ENCODE peak calls at places on chromosome 10, in four cellular contexts. C is fibroblast of pulmonary artery, V is activated B cell treated with CpG ODN at 0.5 μM for 24 hours, J is neural progenitor cell. T is an unnamed sample.

GRCh38 chr10:53899463-53899862 is 901.6 kb downstream of the PCDH15 start:
- DNase-seq in C (no peak), V (no peak), J (no peak), T (no peak)

GRCh38 chr10:59557052-59557451 is 152.6 kb downstream of the SLC16A9 start:
- DNase-seq in C (peak; percentile 21), V (no peak), J (peak; percentile 68), T (no peak)

GRCh38 chr10:6151087-6151977 is 51.4 kb upstream of the PFKFB3 start:
- DNase-seq in C (peak; percentile 76), V (peak; percentile 53), J (peak; percentile 80), T (peak; percentile 77)

GRCh38 chr10:114483575-114483974 is 79.3 kb upstream of the AFAP1L2 start:
- DNase-seq in C (no peak), V (no peak), J (no peak), T (no peak)

GRCh38 chr10:102917962-102918816 is at the start of gene CNNM2:
- DNase-seq in C (peak; percentile 100), V (peak; percentile 96), J (peak; percentile 100), T (peak; percentile 99)

GRCh38 chr10:28532223-28532508 is 752 bp upstream of the WAC start:
- DNase-seq in C (peak; percentile 62), V (no peak), J (no peak), T (no peak)

GRCh38 chr10:34555653-34556052 is 259.4 kb downstream of the PARD3 start:
- DNase-seq in C (no peak), V (no peak), J (no peak), T (no peak)

GRCh38 chr10:116722736-116723427 is 19.5 kb downstream of the HSPA12A start:
- DNase-seq in C (no peak), V (no peak), J (no peak), T (no peak)

GRCh38 chr10:30059209-30060107 is at the start of gene JCAD:
- DNase-seq in C (peak; percentile 23), V (peak; percentile 49), J (peak; percentile 90), T (peak; percentile 27)

GRCh38 chr10:132443605-132443997 is 46.6 kb downstream of the PWWP2B start:
- DNase-seq in C (no peak), V (peak; percentile 57), J (no peak), T (no peak)

GRCh38 chr10:126160571-126160970 is 227.7 kb downstream of the ADAM12 start:
- DNase-seq in C (no peak), V (no peak), J (no peak), T (no peak)

GRCh38 chr10:95513941-95514392 is 47.2 kb downstream of the SORBS1 start:
- DNase-seq in C (peak; percentile 59), V (no peak), J (no peak), T (no peak)

GRCh38 chr10:500876-501275 is 188.6 kb downstream of the DIP2C start:
- DNase-seq in C (peak; percentile 40), V (no peak), J (no peak), T (no peak)

GRCh38 chr10:111289467-111289866 is 212.6 kb downstream of the ADRA2A start:
- DNase-seq in C (no peak), V (no peak), J (no peak), T (no peak)

GRCh38 chr10:6154566-6154965 is 48.2 kb upstream of the PFKFB3 start:
- DNase-seq in C (no peak), V (no peak), J (no peak), T (no peak)

GRCh38 chr10:132619927-132620326 is 82.3 kb downstream of the INPP5A start:
- DNase-seq in C (no peak), V (no peak), J (no peak), T (no peak)

GRCh38 chr10:115624448-115624847 is 531.3 kb downstream of the ATRNL1 start:
- DNase-seq in C (no peak), V (no peak), J (no peak), T (no peak)

GRCh38 chr10:3054183-3054815 is 13.0 kb upstream of the PFKP start:
- DNase-seq in C (peak; percentile 33), V (no peak), J (no peak), T (no peak)

GRCh38 chr10:218753-219152 is 83.5 kb downstream of the ZMYND11 start:
- DNase-seq in C (no peak), V (no peak), J (no peak), T (no peak)

GRCh38 chr10:119022846-119023552 is 6.5 kb upstream of the NANOS1 start:
- DNase-seq in C (peak; percentile 46), V (no peak), J (no peak), T (no peak)

GRCh38 chr10:11579885-11580284 is 31.6 kb downstream of the USP6NL start:
- DNase-seq in C (no peak), V (no peak), J (no peak), T (no peak)

GRCh38 chr10:19347592-19347991 is 299.0 kb downstream of the MALRD1 start:
- DNase-seq in C (no peak), V (no peak), J (peak; percentile 39), T (no peak)

GRCh38 chr10:107544706-107545520 is 380.4 kb upstream of the SORCS1 start:
- DNase-seq in C (no peak), V (no peak), J (no peak), T (no peak)

GRCh38 chr10:78215645-78216044 is 182.0 kb downstream of the RPS24 start:
- DNase-seq in C (peak; percentile 51), V (no peak), J (no peak), T (no peak)

GRCh38 chr10:35236739-35237138 is 99.6 kb upstream of the CCNY start:
- DNase-seq in C (peak; percentile 43), V (no peak), J (peak; percentile 49), T (no peak)

GRCh38 chr10:28948045-28948444 is 270.7 kb downstream of the BAMBI start:
- DNase-seq in C (no peak), V (no peak), J (no peak), T (no peak)

GRCh38 chr10:78756604-78757442 is 311.9 kb upstream of the ZMIZ1 start:
- DNase-seq in C (peak; percentile 99), V (no peak), J (peak; percentile 44), T (no peak)

GRCh38 chr10:113044015-113044755 is 94.1 kb downstream of the TCF7L2 start:
- DNase-seq in C (no peak), V (no peak), J (no peak), T (no peak)

GRCh38 chr10:112053895-112054294 is 129.7 kb downstream of the GPAM start:
- DNase-seq in C (no peak), V (no peak), J (no peak), T (no peak)

GRCh38 chr10:14374745-14375445 is 44.2 kb upstream of the FRMD4A start:
- DNase-seq in C (peak; percentile 63), V (no peak), J (no peak), T (no peak)

GRCh38 chr10:68180490-68180889 is 51.4 kb downstream of the ATOH7 start:
- DNase-seq in C (no peak), V (no peak), J (no peak), T (no peak)

GRCh38 chr10:95360122-95360715 is 69.4 kb upstream of the PDLIM1 start:
- DNase-seq in C (peak; percentile 42), V (no peak), J (no peak), T (no peak)

GRCh38 chr10:122254831-122255230 is 16.3 kb upstream of the BTBD16 start:
- DNase-seq in C (no peak), V (no peak), J (no peak), T (no peak)

GRCh38 chr10:3397231-3397630 is 224.6 kb upstream of the PITRM1 start:
- DNase-seq in C (no peak), V (no peak), J (no peak), T (no peak)

GRCh38 chr10:78416031-78416800 is 382.6 kb downstream of the RPS24 start:
- DNase-seq in C (peak; percentile 31), V (no peak), J (no peak), T (no peak)

GRCh38 chr10:78777466-78778256 is 291.1 kb upstream of the ZMIZ1 start:
- DNase-seq in C (no peak), V (no peak), J (no peak), T (no peak)

GRCh38 chr10:102758226-102758932 is 14.6 kb downstream of the WBP1L start:
- DNase-seq in C (no peak), V (no peak), J (no peak), T (no peak)

DNA sequence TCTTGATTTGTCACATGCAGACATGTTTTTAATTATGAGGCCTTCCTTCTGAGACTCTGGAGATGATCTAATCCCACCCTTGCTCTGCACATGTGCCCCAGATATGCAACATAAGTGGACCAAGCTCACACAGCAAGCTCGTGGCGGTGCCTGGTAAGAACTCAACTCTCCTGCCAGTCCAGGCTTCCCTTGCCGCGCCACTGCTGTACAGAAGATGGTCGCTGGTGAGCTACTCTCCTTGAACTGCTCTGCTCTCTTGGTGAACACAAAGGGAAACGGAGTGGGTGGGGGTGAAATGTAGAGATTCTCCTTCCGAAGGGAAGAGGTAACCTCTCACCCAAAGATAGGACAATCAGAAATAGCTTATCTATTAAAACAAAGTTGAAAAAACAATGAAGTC is 25.7 kb downstream of the MYOF start:
- DNase-seq in C (no peak), V (no peak), J (no peak), T (no peak)
- TF ChIP-seq CTCF in C (no peak), V (no peak), J (no peak), T (no peak)

DNA sequence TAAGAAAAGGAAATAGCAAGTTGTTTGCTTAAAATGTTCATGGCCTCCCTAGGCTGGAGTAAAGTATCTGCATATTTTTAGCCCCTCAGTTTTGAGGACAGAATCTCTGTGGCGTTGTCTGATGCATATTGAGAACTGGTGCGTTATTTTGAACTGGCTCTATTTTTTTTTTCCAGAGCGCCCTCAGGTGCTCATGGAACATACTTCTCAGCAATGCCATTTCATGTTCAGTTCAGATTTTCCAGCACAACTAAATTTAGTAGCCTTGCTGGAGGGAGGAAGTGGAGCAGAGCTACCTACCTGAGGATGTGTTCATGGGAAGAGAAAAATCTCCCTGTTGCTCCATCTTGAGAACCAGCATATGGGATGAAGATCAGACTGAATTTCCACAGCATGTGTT is 870.5 kb downstream of the LRMDA start:
- DNase-seq in C (no peak), V (no peak), J (no peak), T (no peak)
- TF ChIP-seq CTCF in C (no peak), V (no peak), J (peak; percentile 32), T (no peak)

DNA sequence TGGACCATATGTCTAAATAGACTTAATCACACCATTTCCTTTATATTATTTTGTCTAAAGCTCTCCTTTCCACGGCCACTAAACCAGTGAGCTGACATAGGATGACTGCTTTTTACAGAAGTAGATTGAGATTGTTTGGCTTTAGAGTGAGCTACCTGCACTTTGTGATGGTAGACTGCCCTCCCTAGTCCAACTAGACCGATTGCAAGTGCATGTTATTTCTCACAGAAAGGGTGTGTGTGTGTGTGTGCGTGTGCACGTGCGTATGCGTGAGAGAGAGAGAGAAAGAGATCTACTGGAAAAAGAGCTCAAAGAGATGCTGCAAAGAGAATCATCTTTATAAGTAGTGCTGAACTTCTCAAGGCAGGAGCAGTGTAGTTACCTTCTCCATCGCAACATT is 60.7 kb downstream of the VCL start:
- DNase-seq in C (peak; percentile 43), V (no peak), J (peak; percentile 28), T (no peak)
- TF ChIP-seq CTCF in C (no peak), V (no peak), J (peak; percentile 14), T (peak; percentile 43)

DNA sequence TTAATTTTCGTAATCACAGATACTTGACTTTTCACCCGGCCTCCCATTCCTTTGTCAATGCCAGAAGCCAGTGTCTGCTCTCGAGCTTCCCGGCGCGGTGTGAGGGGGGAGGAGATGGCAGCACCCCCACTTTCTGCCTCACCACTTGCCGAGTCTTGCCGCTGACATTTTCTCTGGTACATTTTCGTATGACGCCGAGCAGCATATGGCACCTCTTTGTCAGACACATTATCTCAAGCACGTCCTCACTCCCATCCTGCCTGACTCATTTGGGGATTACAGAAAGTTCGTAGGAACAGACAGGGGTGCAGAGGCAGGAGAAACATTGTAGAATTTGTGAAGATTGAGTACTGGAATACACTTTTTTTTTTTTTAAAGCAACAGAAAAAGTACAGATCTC is 60.8 kb upstream of the SORCS3 start:
- DNase-seq in C (peak; percentile 50), V (no peak), J (no peak), T (no peak)
- TF ChIP-seq CTCF in C (no peak), V (no peak), J (no peak), T (no peak)

GRCh38 chr10:48481385-48481784 is 123.5 kb downstream of the ARHGAP22 start:
- DNase-seq in C (no peak), V (no peak), J (no peak), T (no peak)
- TF ChIP-seq CTCF in C (no peak), V (no peak), J (no peak), T (no peak)

T was measured in GM06990.